ENCODE peak calls at places on chromosome 21, in five cellular contexts. M, R, L, W and H are unnamed samples.

GRCh38 chr21:44013380-44014088 is 1.4 kb downstream of the TRAPPC10 start:
- DNase-seq in M (no peak), R (peak), L (no peak), W (no peak), H (no peak)

GRCh38 chr21:31293986-31294385 is 50.1 kb downstream of the TIAM1 start:
- DNase-seq in M (no peak), R (no peak), L (no peak), W (no peak), H (no peak)

GRCh38 chr21:34802180-34802899 is 133.5 kb downstream of the CLIC6 start:
- DNase-seq in M (no peak), R (no peak), L (no peak), W (no peak), H (no peak)

GRCh38 chr21:40976198-40977114 is 129.5 kb upstream of the DSCAM start:
- DNase-seq in M (no peak), R (no peak), L (no peak), W (no peak), H (no peak)

GRCh38 chr21:45371649-45372048 is 33.3 kb upstream of the COL18A1 start:
- DNase-seq in M (no peak), R (no peak), L (no peak), W (no peak), H (no peak)

GRCh38 chr21:25456672-25457071 is 150.6 kb downstream of the MRPL39 start:
- DNase-seq in M (no peak), R (no peak), L (no peak), W (no peak), H (no peak)

GRCh38 chr21:31973402-31973944 is 100.7 kb downstream of the HUNK start:
- DNase-seq in M (no peak), R (no peak), L (no peak), W (no peak), H (no peak)

GRCh38 chr21:28193189-28193588 is 799.5 kb downstream of the LTN1 start:
- DNase-seq in M (no peak), R (no peak), L (no peak), W (no peak), H (no peak)

GRCh38 chr21:43805275-43805800 is 16.0 kb downstream of the RRP1 start:
- DNase-seq in M (no peak), R (no peak), L (no peak), W (no peak), H (peak)

GRCh38 chr21:40827509-40827908 is 19.4 kb downstream of the DSCAM start:
- DNase-seq in M (no peak), R (no peak), L (no peak), W (no peak), H (no peak)

GRCh38 chr21:44969066-44969649 is 29.3 kb downstream of the SLX9 start:
- DNase-seq in M (no peak), R (no peak), L (no peak), W (no peak), H (no peak)

GRCh38 chr21:37532868-37533780 is 166.6 kb downstream of the DYRK1A start:
- DNase-seq in M (no peak), R (peak), L (no peak), W (peak), H (no peak)

GRCh38 chr21:29149771-29150425 is 19.5 kb downstream of the MAP3K7CL start:
- DNase-seq in M (no peak), R (no peak), L (no peak), W (no peak), H (no peak)

GRCh38 chr21:38351961-38352521 is 95.2 kb downstream of the KCNJ15 start:
- DNase-seq in M (no peak), R (no peak), L (peak), W (peak), H (no peak)

GRCh38 chr21:37914211-37914900 is 1.9 kb downstream of the KCNJ6 start:
- DNase-seq in M (peak), R (no peak), L (peak), W (peak), H (no peak)

GRCh38 chr21:33854604-33855003 is 61.0 kb downstream of the ATP5PO start:
- DNase-seq in M (no peak), R (peak), L (no peak), W (no peak), H (no peak)

GRCh38 chr21:25984538-25984937 is 186.0 kb downstream of the APP start:
- DNase-seq in M (no peak), R (no peak), L (no peak), W (no peak), H (no peak)

GRCh38 chr21:26840912-26841311 is 4.3 kb downstream of the ADAMTS1 start:
- DNase-seq in M (peak), R (no peak), L (peak), W (no peak), H (peak)

GRCh38 chr21:14418920-14419319 is 36.0 kb upstream of the HSPA13 start:
- DNase-seq in M (no peak), R (no peak), L (no peak), W (no peak), H (no peak)

GRCh38 chr21:25936776-25937175 is 202.0 kb downstream of the GABPA start:
- DNase-seq in M (no peak), R (no peak), L (no peak), W (no peak), H (no peak)